ENCODE peak calls at places on chromosome 2, in six cellular contexts. E is T-helper 17 cell, Y is ELR, O is Ammon's horn, M is M059J, Q is lower lobe of right lung. J is an unnamed sample.

GRCh38 chr2:223787358-223787757 is 50.0 kb downstream of the AP1S3 start:
- DNase-seq in E (no peak), Y (no peak), O (no peak), M (no peak), Q (no peak), J (no peak)

GRCh38 chr2:8496617-8497016 is 185.2 kb upstream of the ID2 start:
- DNase-seq in E (no peak), Y (no peak), O (no peak), M (no peak), Q (no peak), J (no peak)

GRCh38 chr2:219252900-219253752 is at the start of gene TUBA4B:
- DNase-seq in E (no peak), Y (peak; percentile 56), O (no peak), M (peak; percentile 79), Q (peak; percentile 66), J (peak; percentile 45)

GRCh38 chr2:203623104-203623503 is 83.3 kb upstream of the CD28 start:
- DNase-seq in E (no peak), Y (peak; percentile 97), O (no peak), M (peak; percentile 91), Q (no peak), J (no peak)

GRCh38 chr2:113831156-113831555 is 58.7 kb upstream of the ACTR3 start:
- DNase-seq in E (no peak), Y (peak; percentile 43), O (peak; percentile 52), M (peak; percentile 85), Q (no peak), J (no peak)

GRCh38 chr2:85396531-85397470 is 13.4 kb downstream of the CAPG start:
- DNase-seq in E (no peak), Y (no peak), O (no peak), M (no peak), Q (no peak), J (no peak)

GRCh38 chr2:122643725-122644329 is 888.4 kb downstream of the TSN start:
- DNase-seq in E (no peak), Y (peak; percentile 91), O (peak; percentile 32), M (peak; percentile 20), Q (no peak), J (no peak)

GRCh38 chr2:59996830-59997229 is 556.6 kb downstream of the BCL11A start:
- DNase-seq in E (no peak), Y (no peak), O (no peak), M (no peak), Q (no peak), J (no peak)

GRCh38 chr2:15223887-15224286 is 337.2 kb downstream of the NBAS start:
- DNase-seq in E (no peak), Y (peak; percentile 88), O (no peak), M (peak; percentile 81), Q (no peak), J (no peak)

GRCh38 chr2:118779362-118779761 is 68.1 kb downstream of the EN1 start:
- DNase-seq in E (no peak), Y (no peak), O (no peak), M (no peak), Q (no peak), J (no peak)

GRCh38 chr2:219274392-219274921 is 4.7 kb upstream of the DNAJB2 start:
- DNase-seq in E (no peak), Y (peak; percentile 84), O (no peak), M (peak; percentile 96), Q (no peak), J (no peak)

J was measured in small intestine.